ENCODE peak calls at places on chromosomes 4 and X, in ten cellular contexts. Y is stimulated activated CD4-positive, alpha-beta T cell treated with anti-CD3 and anti-CD28 coated beads, Interleukin-15, amount 100 ng/mL, for 1 hour; K is CD8-positive, alpha-beta memory T cell; L is fibroblast of mammary gland; X is HT-29; B is NCI-H1105; U is Right ventricle myocardium superior; F is Right ventricle myocardium inferior; Q is GM13977; P is smooth muscle cell of the brain vasculature. Z is an unnamed sample.

GRCh38 chr4:127782025-127782274 is 172 bp upstream of the HSPA4L start:
- DNase-seq in F (peak), X (peak), B (peak), P (peak), L (peak), Q (peak), Y (peak), U (peak), K (no peak), Z (peak)

GRCh38 chrX:11434607-11435006 is 141.4 kb downstream of the AMELX start:
- DNase-seq in Y (no peak), K (no peak), U (no peak), Q (no peak), B (no peak), P (no peak), L (peak), X (no peak), F (no peak), Z (no peak)

GRCh38 chrX:85992811-85993229 is 54.5 kb downstream of the CHM start:
- DNase-seq in F (no peak), P (no peak), U (no peak), X (peak), L (peak), K (no peak), Q (no peak), Y (no peak), B (no peak), Z (no peak)

GRCh38 chrX:120000490-120001246 is 57.1 kb upstream of the NKAP start:
- DNase-seq in K (no peak), F (no peak), X (no peak), L (peak), Y (no peak), P (no peak), Q (no peak), U (no peak), B (no peak), Z (no peak)

GRCh38 chr4:89204624-89205023 is 93.3 kb downstream of the TIGD2 start:
- DNase-seq in Q (no peak), U (no peak), F (no peak), B (no peak), X (no peak), Y (no peak), L (peak), K (no peak), P (peak), Z (no peak)

GRCh38 chrX:106144755-106145639 is 23.1 kb upstream of the PWWP3B start:
- DNase-seq in L (no peak), P (no peak), Y (no peak), F (no peak), Q (no peak), X (no peak), U (peak), K (no peak), B (no peak), Z (no peak)

GRCh38 chr4:110733901-110734300 is 111.0 kb upstream of the PITX2 start:
- DNase-seq in K (no peak), L (no peak), Y (no peak), P (no peak), B (no peak), X (peak), U (no peak), Q (no peak), F (no peak), Z (no peak)

GRCh38 chr4:105350859-105351494 is 122.9 kb downstream of the PPA2 start:
- DNase-seq in P (no peak), Y (no peak), K (no peak), B (no peak), Q (no peak), F (no peak), X (no peak), U (no peak), L (peak), Z (no peak)

GRCh38 chr4:139878050-139878449 is 212.4 kb downstream of the MGST2 start:
- DNase-seq in U (no peak), Y (no peak), L (no peak), P (no peak), X (no peak), F (no peak), B (no peak), Q (no peak), K (no peak), Z (no peak)

GRCh38 chr4:39855909-39856512 is 121.7 kb downstream of the PDS5A start:
- DNase-seq in X (peak), P (no peak), Y (no peak), U (no peak), F (no peak), L (peak), Q (no peak), B (no peak), K (no peak), Z (no peak)

GRCh38 chr4:21126113-21126512 is 425.9 kb downstream of the PACRGL start:
- DNase-seq in Y (no peak), K (no peak), L (no peak), P (no peak), Q (no peak), X (no peak), B (no peak), U (no peak), F (no peak), Z (no peak)

GRCh38 chr4:39469429-39470077 is 10.7 kb downstream of the LIAS start:
- DNase-seq in X (peak), Y (no peak), P (peak), K (no peak), Q (peak), B (peak), U (no peak), F (no peak), L (peak), Z (peak)

GRCh38 chrX:150848914-150849365 is 49.5 kb downstream of the CD99L2 start:
- DNase-seq in P (no peak), F (no peak), Q (no peak), Y (no peak), U (no peak), K (no peak), L (no peak), X (no peak), B (peak), Z (no peak)

GRCh38 chr4:1072830-1073446 is 40.4 kb downstream of the RNF212 start:
- DNase-seq in F (peak), B (no peak), X (peak), P (no peak), K (peak), U (no peak), Y (peak), L (peak), Q (peak), Z (peak)

GRCh38 chr4:53573696-53574095 is 17.6 kb downstream of the LNX1 start:
- DNase-seq in P (no peak), U (no peak), L (peak), Q (no peak), X (no peak), K (no peak), F (no peak), B (no peak), Y (no peak), Z (no peak)

GRCh38 chr4:15232725-15233597 is 194.9 kb upstream of the C1QTNF7 start:
- DNase-seq in P (peak), X (no peak), U (peak), Q (no peak), K (no peak), F (no peak), Y (no peak), B (no peak), L (peak), Z (no peak)

GRCh38 chr4:182582245-182582644 is 334.9 kb downstream of the DCTD start:
- DNase-seq in K (no peak), Y (no peak), B (no peak), F (no peak), Q (no peak), L (no peak), P (no peak), U (no peak), X (no peak), Z (no peak)

GRCh38 chr4:680565-680930 is 6.2 kb downstream of the MYL5 start:
- DNase-seq in K (no peak), X (no peak), Q (peak), U (peak), F (peak), L (no peak), P (no peak), B (no peak), Y (no peak), Z (no peak)

GRCh38 chr4:148854203-148854602 is 412.0 kb upstream of the NR3C2 start:
- DNase-seq in K (no peak), F (no peak), B (no peak), U (no peak), Y (no peak), Q (no peak), P (no peak), X (peak), L (no peak), Z (no peak)

GRCh38 chr4:3467601-3468031 is 4.5 kb downstream of the DOK7 start:
- DNase-seq in U (no peak), F (peak), K (no peak), B (no peak), L (no peak), Q (no peak), P (no peak), X (no peak), Y (no peak), Z (no peak)

GRCh38 chrX:99301990-99302389 is 1108.1 kb downstream of the PCDH19 start:
- DNase-seq in P (no peak), L (peak), F (no peak), B (no peak), X (peak), U (no peak), Y (no peak), K (no peak), Q (peak), Z (peak)

GRCh38 chr4:140703463-140703862 is 52.7 kb downstream of the TBC1D9 start:
- DNase-seq in U (no peak), P (no peak), X (no peak), B (no peak), Y (no peak), L (peak), K (no peak), F (no peak), Q (no peak), Z (no peak)

GRCh38 chr4:121668368-121669162 is 28.2 kb downstream of the ANXA5 start:
- DNase-seq in B (no peak), Y (no peak), L (peak), K (no peak), P (peak), X (no peak), Q (no peak), U (no peak), F (no peak), Z (no peak)

Z was measured in HuH-7.5.